ENCODE peak calls at places on chromosomes 3 and 15, in six cellular contexts. R is endodermal cell, U is tibial artery, A is H9, T is psoas muscle, D is brain microvascular endothelial cell. X is an unnamed sample.

GRCh38 chr3:70829101-70829500 is 516.7 kb upstream of the MDFIC2 start:
- DNase-seq in U (peak; percentile 48), A (no peak), R (no peak), D (peak; percentile 92), T (no peak), X (peak; percentile 68)

GRCh38 chr15:70012895-70013294 is 84.8 kb downstream of the TLE3 start:
- DNase-seq in A (no peak), D (no peak), T (no peak), U (no peak), R (no peak), X (no peak)

GRCh38 chr3:58032186-58032585 is 24.0 kb downstream of the FLNB start:
- DNase-seq in U (no peak), D (no peak), A (no peak), R (peak; percentile 69), T (no peak), X (no peak)

GRCh38 chr3:180265551-180265950 is 228.8 kb upstream of the PEX5L start:
- DNase-seq in U (no peak), T (no peak), A (no peak), R (no peak), D (no peak), X (peak; percentile 72)

GRCh38 chr15:58249646-58250312 is 111.6 kb downstream of the AQP9 start:
- DNase-seq in U (no peak), R (no peak), T (no peak), A (no peak), D (no peak), X (no peak)

GRCh38 chr15:39834256-39834655 is 51.6 kb upstream of the FSIP1 start:
- DNase-seq in U (no peak), R (no peak), T (no peak), A (no peak), D (no peak), X (no peak)

GRCh38 chr3:124788254-124788745 is 58.0 kb downstream of the UMPS start:
- DNase-seq in U (no peak), A (no peak), R (no peak), D (no peak), T (no peak), X (no peak)

GRCh38 chr15:92521624-92522008 is 127.9 kb downstream of the ST8SIA2 start:
- DNase-seq in R (peak; percentile 91), A (peak; percentile 77), D (peak; percentile 83), U (peak; percentile 86), T (peak; percentile 67), X (peak; percentile 77)

GRCh38 chr3:56022619-56023018 is 445.6 kb downstream of the ERC2 start:
- DNase-seq in T (no peak), R (no peak), D (no peak), U (no peak), A (no peak), X (no peak)

GRCh38 chr15:65365229-65365628 is 12.6 kb downstream of the IGDCC3 start:
- DNase-seq in A (peak; percentile 76), R (peak; percentile 81), D (no peak), T (no peak), U (no peak), X (no peak)

GRCh38 chr15:65362491-65362890 is 15.3 kb downstream of the IGDCC3 start:
- DNase-seq in D (no peak), U (no peak), T (no peak), R (peak; percentile 36), A (no peak), X (no peak)

GRCh38 chr15:65363766-65364165 is 14.0 kb downstream of the IGDCC3 start:
- DNase-seq in T (no peak), A (no peak), R (peak; percentile 51), U (no peak), D (no peak), X (no peak)

GRCh38 chr15:65363306-65363705 is 14.5 kb downstream of the IGDCC3 start:
- DNase-seq in D (no peak), U (no peak), T (no peak), R (peak; percentile 48), A (no peak), X (no peak)

DNA sequence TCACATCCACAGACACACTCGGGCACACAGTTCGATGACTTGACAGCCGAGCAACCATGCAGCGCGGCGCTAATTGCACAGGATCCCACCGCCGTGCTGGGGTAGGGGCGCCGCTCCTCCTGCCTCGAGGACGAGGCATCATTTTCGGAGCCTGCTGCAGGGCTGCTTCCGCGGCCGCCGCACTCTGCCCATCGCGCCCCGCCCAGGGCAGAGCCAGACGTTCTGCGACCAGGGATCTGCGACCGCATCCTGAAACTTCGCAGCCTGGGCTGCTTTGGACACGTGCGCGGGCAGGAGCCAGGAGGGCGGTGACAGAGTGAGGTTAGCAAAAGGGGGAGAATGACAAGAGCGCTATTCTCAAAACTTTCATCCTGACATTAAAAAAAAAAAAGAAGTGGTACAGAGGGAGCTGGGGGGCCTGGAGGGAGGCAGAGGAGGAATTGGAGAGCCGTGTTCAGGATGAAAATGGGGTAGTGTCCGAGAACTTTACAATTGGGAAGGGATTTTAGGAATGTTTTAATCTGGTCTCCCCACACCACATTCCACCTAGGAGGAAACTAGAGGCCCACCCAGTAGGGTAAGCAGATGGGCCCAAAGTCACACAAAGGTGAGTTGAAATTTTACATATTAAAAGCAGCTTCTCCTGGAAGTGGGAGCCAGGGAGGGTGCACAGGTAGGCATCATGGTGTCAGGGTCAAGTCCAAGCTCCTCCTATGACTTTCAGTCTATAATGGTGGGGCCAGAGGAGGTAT is 15.9 kb downstream of the IGDCC3 start:
- DNase-seq in U (no peak), A (no peak), R (peak; percentile 48), D (no peak), T (no peak), X (no peak)
- H3K27me3 ChIP-seq in U (no peaks in the 10 kb centered on the region), A (no peaks in the 10 kb centered on the region), R (no peaks in the 10 kb centered on the region), D (peaks cover 3% of the 10 kb centered on the region), T (no peaks in the 10 kb centered on the region), X (no peaks in the 10 kb centered on the region)

DNA sequence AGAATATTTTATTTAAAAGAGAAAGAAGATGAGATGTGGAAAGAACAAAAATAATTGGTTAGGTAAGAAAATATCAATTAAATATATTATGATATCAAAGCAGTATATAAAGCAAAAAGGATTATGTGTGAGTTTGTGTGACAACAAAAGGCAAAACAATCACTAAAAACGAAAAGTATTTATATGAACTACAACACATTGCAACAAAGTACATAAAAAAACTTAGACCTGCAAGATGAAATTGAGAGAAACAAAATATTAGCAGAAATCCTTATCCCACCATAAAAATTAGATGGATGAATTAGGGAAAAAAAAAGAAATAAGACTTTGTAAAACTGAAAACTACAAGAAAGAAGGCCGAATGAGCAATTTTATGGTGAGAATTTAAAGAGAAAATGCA is 27.3 kb upstream of the IGF1R start:
- DNase-seq in D (no peak), A (no peak), T (no peak), R (no peak), U (no peak), X (no peak)
- H3K27me3 ChIP-seq in D (peaks cover 16% of the 10 kb centered on the region), A (no peaks in the 10 kb centered on the region), T (no peaks in the 10 kb centered on the region), R (no peaks in the 10 kb centered on the region), U (no peaks in the 10 kb centered on the region), X (no peaks in the 10 kb centered on the region)

GRCh38 chr15:32717290-32718081 is at the start of gene GREM1:
- DNase-seq in U (no peak), D (peak; percentile 48), T (peak; percentile 15), A (peak; percentile 55), R (peak; percentile 89), X (peak; percentile 46)

GRCh38 chr15:32716960-32717289 is 879 bp upstream of the GREM1 start:
- DNase-seq in A (no peak), D (no peak), R (no peak), U (no peak), T (no peak), X (no peak)

GRCh38 chr15:32718082-32718821 is 448 bp downstream of the GREM1 start:
- DNase-seq in R (peak; percentile 78), A (peak; percentile 49), U (no peak), T (no peak), D (no peak), X (peak; percentile 29)

GRCh38 chr15:32715276-32715675 is 2.5 kb upstream of the GREM1 start:
- DNase-seq in D (no peak), T (no peak), U (no peak), A (no peak), R (no peak), X (no peak)

GRCh38 chr15:32716216-32716959 is 1.4 kb upstream of the GREM1 start:
- DNase-seq in R (no peak), D (no peak), A (no peak), U (no peak), T (no peak), X (no peak)
- H3K27me3 ChIP-seq in R (peaks cover 73% of the 10 kb centered on the region), D (no peaks in the 10 kb centered on the region), A (peaks cover 50% of the 10 kb centered on the region), U (no peaks in the 10 kb centered on the region), T (peaks cover 8% of the 10 kb centered on the region), X (peaks cover 7% of the 10 kb centered on the region)

GRCh38 chr3:122929576-122930365 is 97.8 kb downstream of the SEMA5B start:
- DNase-seq in T (no peak), A (no peak), U (no peak), D (no peak), R (no peak), X (no peak)
- H3K27me3 ChIP-seq in T (no peaks in the 10 kb centered on the region), A (no peaks in the 10 kb centered on the region), U (no peaks in the 10 kb centered on the region), D (no peaks in the 10 kb centered on the region), R (no peaks in the 10 kb centered on the region), X (peaks cover 4% of the 10 kb centered on the region)

GRCh38 chr15:77553257-77553656 is 79.5 kb downstream of the LINGO1 start:
- DNase-seq in A (no peak), R (no peak), U (no peak), T (no peak), D (no peak), X (no peak)
- H3K27me3 ChIP-seq in A (no peaks in the 10 kb centered on the region), R (peaks cover 7% of the 10 kb centered on the region), U (no peaks in the 10 kb centered on the region), T (no peaks in the 10 kb centered on the region), D (no peaks in the 10 kb centered on the region), X (no peaks in the 10 kb centered on the region)

GRCh38 chr3:184485906-184486305 is 75.7 kb upstream of the EPHB3 start:
- DNase-seq in D (no peak), A (no peak), T (no peak), R (no peak), U (no peak), X (no peak)
- H3K27me3 ChIP-seq in D (peaks cover 26% of the 10 kb centered on the region), A (no peaks in the 10 kb centered on the region), T (peaks cover 2% of the 10 kb centered on the region), R (peaks cover 6% of the 10 kb centered on the region), U (no peaks in the 10 kb centered on the region), X (peaks cover 32% of the 10 kb centered on the region)

X was measured in MG63.